ENCODE peak calls at places on chromosome 1, in seven cellular contexts. One of them, this sample, is unnamed.

GRCh38 chr1:187001198-187001904 is 172.6 kb downstream of the PLA2G4A start:
- DNase-seq in lower lobe of right lung: no peak
- DNase-seq in heart left ventricle: no peak
- DNase-seq in heart right ventricle: no peak
- DNase-seq in kidney epithelial cell: peak
- DNase-seq in right lobe of liver: no peak
- DNase-seq in anterior cingulate cortex: no peak
- DNase-seq in this sample: no peak

GRCh38 chr1:203031467-203031866 is 5.2 kb downstream of the PPFIA4 start:
- DNase-seq in right lobe of liver: no peak
- DNase-seq in heart right ventricle: no peak
- DNase-seq in anterior cingulate cortex: no peak
- DNase-seq in heart left ventricle: no peak
- DNase-seq in kidney epithelial cell: no peak
- DNase-seq in lower lobe of right lung: no peak
- DNase-seq in this sample: no peak

GRCh38 chr1:242139986-242140385 is 141.1 kb upstream of the MAP1LC3C start:
- DNase-seq in kidney epithelial cell: no peak
- DNase-seq in heart left ventricle: no peak
- DNase-seq in anterior cingulate cortex: no peak
- DNase-seq in right lobe of liver: no peak
- DNase-seq in lower lobe of right lung: no peak
- DNase-seq in heart right ventricle: no peak
- DNase-seq in this sample: no peak

GRCh38 chr1:160168016-160168415 is 16.6 kb downstream of the ATP1A4 start:
- DNase-seq in right lobe of liver: no peak
- DNase-seq in anterior cingulate cortex: no peak
- DNase-seq in heart right ventricle: no peak
- DNase-seq in kidney epithelial cell: no peak
- DNase-seq in heart left ventricle: no peak
- DNase-seq in lower lobe of right lung: no peak
- DNase-seq in this sample: no peak

GRCh38 chr1:112464501-112464900 is 44.3 kb upstream of the WNT2B start:
- DNase-seq in heart right ventricle: no peak
- DNase-seq in right lobe of liver: no peak
- DNase-seq in heart left ventricle: no peak
- DNase-seq in kidney epithelial cell: no peak
- DNase-seq in lower lobe of right lung: no peak
- DNase-seq in anterior cingulate cortex: no peak
- DNase-seq in this sample: no peak

GRCh38 chr1:24503003-24503751 is 541 bp downstream of the RCAN3 start:
- DNase-seq in lower lobe of right lung: no peak
- DNase-seq in kidney epithelial cell: no peak
- DNase-seq in anterior cingulate cortex: no peak
- DNase-seq in heart right ventricle: peak
- DNase-seq in heart left ventricle: peak
- DNase-seq in right lobe of liver: no peak
- DNase-seq in this sample: peak

GRCh38 chr1:8899046-8899445 is 20.6 kb upstream of the ENO1 start:
- DNase-seq in anterior cingulate cortex: no peak
- DNase-seq in lower lobe of right lung: no peak
- DNase-seq in kidney epithelial cell: no peak
- DNase-seq in heart right ventricle: no peak
- DNase-seq in right lobe of liver: no peak
- DNase-seq in heart left ventricle: no peak
- DNase-seq in this sample: no peak

GRCh38 chr1:28208818-28209441 is 23.9 kb downstream of the DNAJC8 start:
- DNase-seq in kidney epithelial cell: peak
- DNase-seq in heart right ventricle: no peak
- DNase-seq in right lobe of liver: no peak
- DNase-seq in anterior cingulate cortex: peak
- DNase-seq in heart left ventricle: peak
- DNase-seq in lower lobe of right lung: no peak
- DNase-seq in this sample: no peak

GRCh38 chr1:20102875-20103274 is 16.5 kb downstream of the PLA2G2D start:
- DNase-seq in kidney epithelial cell: peak
- DNase-seq in heart left ventricle: no peak
- DNase-seq in lower lobe of right lung: no peak
- DNase-seq in anterior cingulate cortex: no peak
- DNase-seq in right lobe of liver: no peak
- DNase-seq in heart right ventricle: no peak
- DNase-seq in this sample: no peak

GRCh38 chr1:164813781-164814180 is 254.8 kb downstream of the PBX1 start:
- DNase-seq in heart right ventricle: no peak
- DNase-seq in lower lobe of right lung: no peak
- DNase-seq in right lobe of liver: no peak
- DNase-seq in anterior cingulate cortex: no peak
- DNase-seq in kidney epithelial cell: no peak
- DNase-seq in heart left ventricle: no peak
- DNase-seq in this sample: no peak

GRCh38 chr1:67812225-67812624 is 21.0 kb downstream of the GNG12 start:
- DNase-seq in anterior cingulate cortex: no peak
- DNase-seq in heart right ventricle: no peak
- DNase-seq in heart left ventricle: no peak
- DNase-seq in lower lobe of right lung: no peak
- DNase-seq in kidney epithelial cell: no peak
- DNase-seq in right lobe of liver: no peak
- DNase-seq in this sample: no peak

GRCh38 chr1:152436593-152437338 is 22.7 kb upstream of the CRNN start:
- DNase-seq in anterior cingulate cortex: no peak
- DNase-seq in lower lobe of right lung: no peak
- DNase-seq in heart left ventricle: no peak
- DNase-seq in heart right ventricle: no peak
- DNase-seq in kidney epithelial cell: no peak
- DNase-seq in right lobe of liver: no peak
- DNase-seq in this sample: no peak

GRCh38 chr1:24963099-24963872 is 33.2 kb upstream of the RUNX3 start:
- DNase-seq in lower lobe of right lung: no peak
- DNase-seq in right lobe of liver: no peak
- DNase-seq in heart right ventricle: no peak
- DNase-seq in anterior cingulate cortex: no peak
- DNase-seq in kidney epithelial cell: no peak
- DNase-seq in heart left ventricle: no peak
- DNase-seq in this sample: no peak

GRCh38 chr1:168767885-168768584 is 39.0 kb upstream of the DPT start:
- DNase-seq in heart right ventricle: peak
- DNase-seq in kidney epithelial cell: no peak
- DNase-seq in anterior cingulate cortex: peak
- DNase-seq in right lobe of liver: peak
- DNase-seq in lower lobe of right lung: peak
- DNase-seq in heart left ventricle: peak
- DNase-seq in this sample: peak